ENCODE peak calls at places on chromosomes 2 and 18, in ten cellular contexts. E is amniotic stem cell; N is NT2/D1; F is stimulated activated CD8-positive, alpha-beta memory T cell treated with anti-CD3 and anti-CD28 coated beads, Interleukin-15, amount 100 ng/mL, for 24 hours; Z is epithelial cell of esophagus; D is DMS 273 treated with DMSO at 0.1 percent for 48 hours; S is chondrocyte; T is ELR; X is aorta; Q is lower leg skin. B is an unnamed sample.

GRCh38 chr18:24534737-24535136 is 74.3 kb downstream of the HRH4 start:
- DNase-seq in T (no peak), Z (no peak), F (no peak), X (no peak), N (no peak), D (no peak), E (no peak), S (no peak), Q (no peak), B (no peak)

GRCh38 chr2:168814046-168814445 is 11.6 kb downstream of the NOSTRIN start:
- DNase-seq in N (no peak), Z (peak), X (no peak), Q (no peak), F (no peak), S (no peak), D (no peak), T (peak), E (no peak), B (no peak)

GRCh38 chr2:116142828-116143227 is 1671.7 kb upstream of the DDX18 start:
- DNase-seq in Z (no peak), Q (no peak), S (no peak), N (peak), F (no peak), D (no peak), T (no peak), X (no peak), E (no peak), B (no peak)

GRCh38 chr2:38581193-38582147 is 21.3 kb downstream of the HNRNPLL start:
- DNase-seq in X (no peak), S (no peak), Q (no peak), E (peak), F (no peak), Z (peak), T (peak), N (peak), D (peak), B (peak)

GRCh38 chr18:2939317-2939716 is 73.6 kb downstream of the LPIN2 start:
- DNase-seq in F (no peak), S (no peak), N (no peak), D (no peak), Q (no peak), T (no peak), X (no peak), Z (no peak), E (no peak), B (no peak)

GRCh38 chr2:215425021-215425782 is 10.7 kb downstream of the FN1 start:
- DNase-seq in Q (no peak), X (no peak), S (no peak), D (no peak), Z (no peak), T (no peak), E (no peak), N (no peak), F (no peak), B (no peak)

GRCh38 chr18:39340418-39340817 is 1774.8 kb upstream of the CELF4 start:
- DNase-seq in Z (no peak), N (no peak), F (no peak), Q (no peak), S (no peak), T (no peak), X (no peak), E (no peak), D (no peak), B (no peak)

GRCh38 chr2:5937865-5938565 is 245.8 kb downstream of the SOX11 start:
- DNase-seq in N (no peak), D (no peak), Q (no peak), T (no peak), Z (no peak), S (no peak), X (no peak), F (no peak), E (no peak), B (no peak)

GRCh38 chr2:112656679-112657078 is 10.9 kb downstream of the SLC20A1 start:
- DNase-seq in D (no peak), T (no peak), N (no peak), X (no peak), F (no peak), S (no peak), Q (no peak), Z (no peak), E (no peak), B (no peak)

GRCh38 chr18:28152354-28152753 is 24.6 kb downstream of the CDH2 start:
- DNase-seq in E (no peak), Z (no peak), S (no peak), T (no peak), D (no peak), Q (no peak), F (no peak), N (no peak), X (no peak), B (no peak)

GRCh38 chr2:239298126-239298804 is 102.6 kb downstream of the HDAC4 start:
- DNase-seq in N (no peak), X (peak), Q (no peak), T (no peak), F (peak), E (no peak), D (no peak), S (peak), Z (no peak), B (peak)

GRCh38 chr2:233556756-233557736 is 9.5 kb downstream of the USP40 start:
- DNase-seq in Z (peak), S (no peak), D (no peak), X (no peak), E (no peak), F (no peak), N (no peak), Q (no peak), T (peak), B (peak)

GRCh38 chr2:233354971-233355574 is 779 bp downstream of the DGKD start:
- DNase-seq in S (no peak), T (peak), Q (no peak), F (no peak), X (no peak), E (no peak), D (no peak), N (no peak), Z (peak), B (peak)

GRCh38 chr2:74566423-74567085 is 12.0 kb downstream of the DOK1 start:
- DNase-seq in Q (no peak), F (no peak), S (no peak), T (peak), D (no peak), X (no peak), Z (peak), N (no peak), E (peak), B (no peak)

GRCh38 chr2:159982270-159982669 is 80.1 kb downstream of the PLA2R1 start:
- DNase-seq in Q (peak), E (no peak), T (peak), X (no peak), F (no peak), N (peak), S (no peak), D (no peak), Z (peak), B (peak)

GRCh38 chr2:240603081-240603835 is 16.7 kb downstream of the CAPN10 start:
- DNase-seq in N (no peak), Z (no peak), E (no peak), T (no peak), S (peak), D (no peak), F (no peak), Q (no peak), X (peak), B (peak)

GRCh38 chr2:179861027-179861776 is at the start of gene ZNF385B:
- DNase-seq in X (peak), D (no peak), N (no peak), T (peak), E (no peak), S (peak), F (no peak), Q (no peak), Z (peak), B (peak)

GRCh38 chr2:133975676-133976428 is 278.0 kb upstream of the MGAT5 start:
- DNase-seq in E (no peak), Q (no peak), S (no peak), Z (no peak), D (no peak), F (no peak), T (no peak), X (no peak), N (no peak), B (no peak)

B was measured in thyroid gland.